ENCODE peak calls at places on chromosomes 3 and 15, in five cellular contexts. I is SJSA1; D is cardiac muscle cell; C is Peyer's patch; U is CD8-positive, alpha-beta T cell. M is an unnamed sample.

GRCh38 chr15:36753173-36753572 is 173.7 kb downstream of the CDIN1 start:
- DNase-seq in D (no peak), I (no peak), C (no peak), U (no peak), M (peak; percentile 24)

GRCh38 chr3:21839592-21839991 is 88.6 kb upstream of the ZNF385D start:
- DNase-seq in D (peak; percentile 92), I (no peak), C (no peak), U (no peak), M (peak; percentile 51)

GRCh38 chr15:58297639-58298038 is 134.2 kb upstream of the LIPC start:
- DNase-seq in C (no peak), U (no peak), D (no peak), I (no peak), M (no peak)

GRCh38 chr3:124594581-124594980 is 135.7 kb upstream of the UMPS start:
- DNase-seq in D (no peak), I (no peak), C (no peak), U (no peak), M (no peak)

GRCh38 chr15:75712668-75713337 is at the start of gene CSPG4:
- DNase-seq in D (peak; percentile 76), U (no peak), C (peak; percentile 64), I (no peak), M (peak; percentile 87)

GRCh38 chr3:32257641-32258438 is 19.4 kb downstream of the CMTM8 start:
- DNase-seq in U (no peak), C (no peak), I (no peak), D (no peak), M (no peak)

GRCh38 chr15:74786659-74787165 is 4.8 kb downstream of the CSK start:
- DNase-seq in C (no peak), U (no peak), I (no peak), D (no peak), M (no peak)

GRCh38 chr3:127053026-127053425 is 70.1 kb downstream of the PLXNA1 start:
- DNase-seq in C (no peak), U (no peak), I (no peak), D (no peak), M (no peak)

GRCh38 chr15:47194718-47195117 is 522.6 kb upstream of the SEMA6D start:
- DNase-seq in C (no peak), D (peak; percentile 54), I (no peak), U (no peak), M (peak; percentile 28)

GRCh38 chr3:8298021-8298954 is 203.3 kb upstream of the LMCD1 start:
- DNase-seq in I (no peak), D (no peak), C (no peak), U (no peak), M (no peak)

GRCh38 chr15:42409011-42409410 is 49.7 kb downstream of the CAPN3 start:
- DNase-seq in U (no peak), D (no peak), C (no peak), I (no peak), M (no peak)

GRCh38 chr3:9396301-9396631 is 1.1 kb upstream of the SETD5 start:
- DNase-seq in C (peak; percentile 91), D (no peak), I (peak; percentile 92), U (no peak), M (peak; percentile 92)

GRCh38 chr3:17195192-17195611 is 310.4 kb downstream of the PLCL2 start:
- DNase-seq in I (no peak), D (peak; percentile 69), U (no peak), C (no peak), M (no peak)

GRCh38 chr15:29821416-29822099 is 710 bp downstream of the TJP1 start:
- DNase-seq in D (peak; percentile 74), C (peak; percentile 82), I (peak; percentile 78), U (no peak), M (peak; percentile 83)

GRCh38 chr15:32855942-32856341 is 138.1 kb downstream of the GREM1 start:
- DNase-seq in I (peak; percentile 91), U (no peak), D (peak; percentile 98), C (no peak), M (peak; percentile 77)

GRCh38 chr15:29669823-29670222 is 152.4 kb downstream of the TJP1 start:
- DNase-seq in C (no peak), D (no peak), I (peak; percentile 67), U (no peak), M (no peak)

GRCh38 chr15:96247631-96248305 is 82.7 kb upstream of the NR2F2 start:
- DNase-seq in U (no peak), I (peak; percentile 72), C (no peak), D (no peak), M (no peak)

GRCh38 chr15:48416301-48416700 is 85.1 kb downstream of the DUT start:
- DNase-seq in C (no peak), U (no peak), D (no peak), I (no peak), M (no peak)

GRCh38 chr3:190097617-190098016 is 23.1 kb downstream of the P3H2 start:
- DNase-seq in U (no peak), I (no peak), C (no peak), D (peak; percentile 58), M (no peak)

GRCh38 chr3:9111349-9112265 is 137.8 kb downstream of the SRGAP3 start:
- DNase-seq in C (no peak), D (peak; percentile 34), U (no peak), I (no peak), M (no peak)

GRCh38 chr15:53976844-53977392 is 1.3 kb upstream of the UNC13C start:
- DNase-seq in U (no peak), D (no peak), C (no peak), I (no peak), M (peak; percentile 46)

GRCh38 chr3:36394176-36394575 is 13.9 kb downstream of the STAC start:
- DNase-seq in I (no peak), D (peak; percentile 86), U (no peak), C (no peak), M (no peak)

GRCh38 chr3:114226313-114226712 is 11.1 kb downstream of the ZNF80 start:
- DNase-seq in I (no peak), U (no peak), C (no peak), D (no peak), M (no peak)

GRCh38 chr15:43406192-43406591 is 35.3 kb downstream of the TUBGCP4 start:
- DNase-seq in C (no peak), I (no peak), D (no peak), U (no peak), M (no peak)

GRCh38 chr15:50798684-50799083 is 33.2 kb upstream of the SPPL2A start:
- DNase-seq in U (no peak), C (peak; percentile 63), I (no peak), D (no peak), M (no peak)

GRCh38 chr3:195162033-195162669 is 108.8 kb downstream of the XXYLT1 start:
- DNase-seq in C (no peak), D (no peak), U (no peak), I (no peak), M (no peak)

GRCh38 chr3:76051145-76051544 is 265.8 kb upstream of the ZNF717 start:
- DNase-seq in I (no peak), D (no peak), C (no peak), U (no peak), M (no peak)

GRCh38 chr3:100591411-100591810 is 18.0 kb upstream of the ADGRG7 start:
- DNase-seq in C (no peak), U (no peak), I (no peak), D (no peak), M (no peak)

GRCh38 chr3:38627956-38628355 is 21.5 kb downstream of the SCN5A start:
- DNase-seq in D (no peak), U (no peak), I (peak; percentile 3), C (no peak), M (peak; percentile 22)

GRCh38 chr15:69718916-69719315 is 266.3 kb downstream of the RPLP1 start:
- DNase-seq in U (no peak), I (no peak), C (no peak), D (peak; percentile 12), M (no peak)

GRCh38 chr3:46977811-46978195 is 1.3 kb upstream of the CCDC12 start:
- DNase-seq in I (no peak), D (no peak), U (no peak), C (no peak), M (no peak)

GRCh38 chr3:136950583-136950982 is 7.2 kb upstream of the IL20RB start:
- DNase-seq in C (no peak), U (no peak), D (no peak), I (no peak), M (no peak)

GRCh38 chr3:157532529-157533297 is 29.5 kb upstream of the VEPH1 start:
- DNase-seq in I (peak; percentile 64), U (no peak), C (no peak), D (peak; percentile 96), M (peak; percentile 79)

GRCh38 chr3:144114767-144115166 is 143.1 kb downstream of the DIPK2A start:
- DNase-seq in D (peak; percentile 14), U (no peak), I (no peak), C (no peak), M (peak; percentile 59)
- H3K4me3 ChIP-seq in D (no peak overlapping the region), U (no peak overlapping the region), I (no peak overlapping the region), C (no peak overlapping the region), M (no peak overlapping the region)

DNA sequence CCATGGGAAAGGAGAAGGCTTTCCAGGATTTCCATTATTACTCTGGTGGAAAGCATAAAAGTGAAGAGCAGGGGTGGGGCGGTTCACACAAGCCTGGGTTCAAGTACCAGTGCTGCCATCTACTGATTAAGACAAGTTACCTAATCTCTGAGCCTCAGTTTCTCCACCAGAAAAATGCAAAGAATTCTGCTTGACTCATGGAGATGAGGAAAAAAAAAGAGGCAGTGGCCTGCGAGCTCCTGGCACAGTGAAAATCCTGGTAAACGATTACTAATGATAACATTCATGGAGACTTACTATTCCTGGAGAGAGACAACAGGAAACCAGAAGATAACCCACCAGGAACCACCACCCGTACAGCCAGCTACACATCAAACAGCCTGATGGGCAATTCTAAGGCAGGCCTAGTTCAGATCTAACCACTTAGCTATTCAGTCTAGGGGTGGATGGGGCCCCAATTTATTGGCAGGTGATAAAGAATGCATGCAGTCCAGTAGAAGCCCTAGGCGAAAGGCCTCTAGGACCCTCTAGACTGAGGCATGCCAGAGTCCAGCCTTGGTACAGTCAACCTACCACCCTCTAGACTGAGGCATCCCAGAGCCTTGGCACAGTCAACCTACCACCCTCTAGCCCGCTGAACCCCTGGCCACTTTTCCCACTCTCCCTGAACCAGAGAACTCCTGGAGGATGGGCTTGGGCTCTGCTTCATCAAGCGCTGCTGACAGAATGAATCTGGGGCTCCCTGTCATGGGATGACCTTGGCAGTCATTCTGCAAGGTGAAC is 2.5 kb downstream of the AMOTL2 start:
- DNase-seq in D (peak; percentile 35), C (no peak), I (peak; percentile 51), U (no peak), M (no peak)
- H3K4me1 ChIP-seq in D (peaks cover 42% of the 10 kb centered on the region), C (peaks cover 4% of the 10 kb centered on the region), I (peaks cover 70% of the 10 kb centered on the region), U (peaks cover 6% of the 10 kb centered on the region), M (peaks cover 10% of the 10 kb centered on the region)

GRCh38 chr3:142497729-142498128 is 49.9 kb upstream of the XRN1 start:
- DNase-seq in D (no peak), U (no peak), C (no peak), I (no peak), M (no peak)

GRCh38 chr3:142501004-142501926 is 53.4 kb upstream of the XRN1 start:
- DNase-seq in U (no peak), C (no peak), I (peak; percentile 60), D (peak; percentile 53), M (no peak)

GRCh38 chr3:142502187-142502985 is 54.5 kb upstream of the XRN1 start:
- DNase-seq in C (no peak), I (no peak), U (no peak), D (no peak), M (no peak)

GRCh38 chr3:142498397-142499180 is 50.8 kb upstream of the XRN1 start:
- DNase-seq in I (no peak), U (no peak), D (peak; percentile 36), C (no peak), M (no peak)

GRCh38 chr3:142500211-142500610 is 52.4 kb upstream of the XRN1 start:
- DNase-seq in I (no peak), U (no peak), D (no peak), C (no peak), M (no peak)
- H3K36me3 ChIP-seq in I (peaks cover 22% of the 10 kb centered on the region), U (peaks cover 31% of the 10 kb centered on the region), D (peaks cover 4% of the 10 kb centered on the region), C (no peaks in the 10 kb centered on the region), M (peaks cover 36% of the 10 kb centered on the region)

GRCh38 chr3:147413712-147414325 is 4.7 kb downstream of the ZIC1 start:
- DNase-seq in C (no peak), U (no peak), D (no peak), I (no peak), M (no peak)
- H3K4me3 ChIP-seq in C (no peak overlapping the region), U (peak overlapping the region; percentile 28), D (no peak overlapping the region), I (no peak overlapping the region), M (no peak overlapping the region)